ENCODE peak calls at places on chromosomes 3 and 15, in ten cellular contexts. Y, D, X, A, K, G, W, C, M and O are unnamed samples.

GRCh38 chr3:81909756-81910155 is 148.3 kb upstream of the GBE1 start:
- DNase-seq in Y (no peak), D (no peak), X (no peak), A (no peak), K (no peak), G (no peak), W (no peak), C (peak), M (no peak), O (no peak)

GRCh38 chr15:76184640-76185020 is 124.8 kb downstream of the TMEM266 start:
- DNase-seq in Y (no peak), D (no peak), X (no peak), A (no peak), K (no peak), G (no peak), W (no peak), C (no peak), M (no peak), O (no peak)

GRCh38 chr15:90266061-90266431 is 574 bp downstream of the NGRN start:
- DNase-seq in Y (peak), D (peak), X (no peak), A (peak), K (no peak), G (peak), W (no peak), C (peak), M (peak), O (no peak)

GRCh38 chr3:14370719-14371572 is 31.5 kb upstream of the SLC6A6 start:
- DNase-seq in Y (no peak), D (no peak), X (no peak), A (no peak), K (no peak), G (no peak), W (no peak), C (no peak), M (no peak), O (no peak)

GRCh38 chr3:177545964-177546363 is 348.7 kb upstream of the TBL1XR1 start:
- DNase-seq in Y (no peak), D (no peak), X (no peak), A (no peak), K (no peak), G (no peak), W (no peak), C (no peak), M (no peak), O (no peak)

GRCh38 chr3:17129550-17129949 is 244.8 kb downstream of the PLCL2 start:
- DNase-seq in Y (no peak), D (no peak), X (no peak), A (no peak), K (no peak), G (no peak), W (no peak), C (no peak), M (no peak), O (no peak)

GRCh38 chr3:58214484-58215316 is 3.9 kb upstream of the DNASE1L3 start:
- DNase-seq in Y (no peak), D (no peak), X (no peak), A (peak), K (peak), G (peak), W (no peak), C (no peak), M (no peak), O (no peak)

GRCh38 chr3:141174683-141175082 is 56.9 kb upstream of the PXYLP1 start:
- DNase-seq in Y (no peak), D (no peak), X (no peak), A (no peak), K (no peak), G (no peak), W (no peak), C (no peak), M (no peak), O (no peak)

GRCh38 chr3:30314757-30315156 is 291.6 kb upstream of the TGFBR2 start:
- DNase-seq in Y (no peak), D (no peak), X (no peak), A (no peak), K (no peak), G (no peak), W (no peak), C (peak), M (no peak), O (no peak)

GRCh38 chr15:29656636-29657475 is 165.4 kb downstream of the TJP1 start:
- DNase-seq in Y (no peak), D (peak), X (no peak), A (no peak), K (no peak), G (peak), W (no peak), C (peak), M (no peak), O (no peak)

GRCh38 chr3:122697952-122698625 is 17.4 kb downstream of the PARP14 start:
- DNase-seq in Y (no peak), D (no peak), X (no peak), A (no peak), K (peak), G (no peak), W (no peak), C (no peak), M (no peak), O (peak)

GRCh38 chr15:62483817-62484216 is 318.7 kb upstream of the C2CD4B start:
- DNase-seq in Y (no peak), D (no peak), X (no peak), A (peak), K (no peak), G (no peak), W (no peak), C (peak), M (no peak), O (no peak)

GRCh38 chr15:54127574-54127973 is 149.3 kb downstream of the UNC13C start:
- DNase-seq in Y (no peak), D (no peak), X (no peak), A (no peak), K (no peak), G (no peak), W (no peak), C (no peak), M (no peak), O (no peak)

GRCh38 chr15:76576526-76577279 is 240.1 kb downstream of the ISL2 start:
- DNase-seq in Y (peak), D (no peak), X (peak), A (peak), K (no peak), G (no peak), W (no peak), C (peak), M (peak), O (no peak)

GRCh38 chr15:55267401-55268053 is 22.1 kb downstream of the RAB27A start:
- DNase-seq in Y (no peak), D (no peak), X (no peak), A (peak), K (no peak), G (no peak), W (no peak), C (peak), M (peak), O (no peak)

GRCh38 chr3:129439817-129440647 is at the start of the genes IFT122 and MBD4:
- DNase-seq in Y (peak), D (peak), X (peak), A (peak), K (peak), G (peak), W (peak), C (peak), M (peak), O (peak)

GRCh38 chr15:101188517-101189340 is 63.1 kb downstream of the CHSY1 start:
- DNase-seq in Y (no peak), D (no peak), X (no peak), A (peak), K (no peak), G (no peak), W (peak), C (peak), M (no peak), O (no peak)

GRCh38 chr3:20683912-20684311 is 497.9 kb upstream of the SGO1 start:
- DNase-seq in Y (peak), D (no peak), X (no peak), A (peak), K (no peak), G (no peak), W (peak), C (peak), M (no peak), O (no peak)

GRCh38 chr3:41673643-41674042 is 288.3 kb downstream of the ULK4 start:
- DNase-seq in Y (no peak), D (no peak), X (no peak), A (peak), K (no peak), G (no peak), W (no peak), C (no peak), M (no peak), O (no peak)

GRCh38 chr3:151315136-151315535 is 1.5 kb downstream of the GPR87 start:
- DNase-seq in Y (peak), D (no peak), X (no peak), A (peak), K (no peak), G (no peak), W (no peak), C (peak), M (no peak), O (no peak)

GRCh38 chr3:151312972-151313371 is 3.6 kb downstream of the GPR87 start:
- DNase-seq in Y (no peak), D (no peak), X (no peak), A (no peak), K (no peak), G (no peak), W (no peak), C (no peak), M (no peak), O (no peak)

GRCh38 chr3:151314593-151314992 is 2.0 kb downstream of the GPR87 start:
- DNase-seq in Y (no peak), D (no peak), X (no peak), A (no peak), K (no peak), G (no peak), W (no peak), C (no peak), M (no peak), O (no peak)

GRCh38 chr3:151315846-151316245 is 774 bp downstream of the GPR87 start:
- DNase-seq in Y (no peak), D (no peak), X (no peak), A (no peak), K (no peak), G (no peak), W (no peak), C (no peak), M (no peak), O (no peak)

GRCh38 chr3:151314132-151314531 is 2.5 kb downstream of the GPR87 start:
- DNase-seq in Y (no peak), D (no peak), X (no peak), A (no peak), K (no peak), G (no peak), W (no peak), C (no peak), M (no peak), O (no peak)
- TF ChIP-seq CTCF in Y (no peak), D (no peak), X (no peak), A (no peak), K (no peak), G (no peak), W (no peak), C (no peak), M (no peak), O (no peak)

GRCh38 chr15:82808634-82809041 is 790 bp upstream of the WHAMM start:
- DNase-seq in Y (no peak), D (no peak), X (no peak), A (no peak), K (peak), G (peak), W (no peak), C (no peak), M (no peak), O (no peak)
- H3K4me3 ChIP-seq in Y (no peak), D (peak), X (peak), A (no peak), K (peak), G (peak), W (no peak), C (no peak), M (no peak), O (no peak)

DNA sequence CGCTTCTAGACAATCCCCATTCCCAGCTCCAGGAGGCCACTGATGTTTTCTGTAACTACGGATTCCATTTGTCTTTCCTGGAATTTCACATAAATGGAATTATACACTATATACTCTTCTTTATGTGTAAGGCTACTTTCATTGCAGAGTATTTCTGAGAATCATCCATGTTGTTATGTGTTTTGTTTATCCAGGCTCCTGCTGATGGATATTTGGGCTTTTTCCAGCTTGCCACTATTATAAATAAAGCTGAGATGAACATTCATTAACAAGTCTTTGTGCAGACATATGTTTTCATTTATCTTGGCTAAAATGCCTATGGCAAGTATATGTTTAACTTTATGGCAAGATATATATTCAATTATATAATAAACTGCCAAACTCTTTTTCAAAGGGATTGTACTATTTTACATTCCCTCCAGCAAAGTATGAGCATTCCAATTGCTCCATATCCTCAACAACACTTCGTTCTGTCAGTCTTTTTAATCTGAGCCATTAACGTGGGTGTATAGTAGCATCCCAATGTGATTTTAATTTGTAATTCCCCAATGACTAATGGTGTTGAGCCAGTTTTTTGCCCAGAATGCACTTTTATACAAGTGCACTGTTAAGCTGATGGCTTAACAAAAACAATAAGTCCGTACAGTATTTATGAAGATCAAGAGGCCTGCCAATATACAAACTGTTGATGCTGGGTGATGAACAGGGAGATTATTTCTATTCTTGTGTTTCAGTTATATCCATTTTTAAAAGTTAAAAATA is 452.4 kb downstream of the SHQ1 start:
- DNase-seq in Y (no peak), D (no peak), X (no peak), A (peak), K (no peak), G (no peak), W (no peak), C (no peak), M (no peak), O (no peak)
- TF ChIP-seq CTCF in Y (no peak), D (no peak), X (no peak), A (no peak), K (no peak), G (no peak), W (no peak), C (no peak), M (no peak), O (no peak)

GRCh38 chr3:50269977-50270413 is 1.0 kb downstream of the SEMA3B start:
- DNase-seq in Y (no peak), D (no peak), X (no peak), A (peak), K (no peak), G (no peak), W (no peak), C (no peak), M (peak), O (no peak)
- H3K4me3 ChIP-seq in Y (no peak), D (peak), X (no peak), A (peak), K (no peak), G (peak), W (no peak), C (no peak), M (peak), O (no peak)

DNA sequence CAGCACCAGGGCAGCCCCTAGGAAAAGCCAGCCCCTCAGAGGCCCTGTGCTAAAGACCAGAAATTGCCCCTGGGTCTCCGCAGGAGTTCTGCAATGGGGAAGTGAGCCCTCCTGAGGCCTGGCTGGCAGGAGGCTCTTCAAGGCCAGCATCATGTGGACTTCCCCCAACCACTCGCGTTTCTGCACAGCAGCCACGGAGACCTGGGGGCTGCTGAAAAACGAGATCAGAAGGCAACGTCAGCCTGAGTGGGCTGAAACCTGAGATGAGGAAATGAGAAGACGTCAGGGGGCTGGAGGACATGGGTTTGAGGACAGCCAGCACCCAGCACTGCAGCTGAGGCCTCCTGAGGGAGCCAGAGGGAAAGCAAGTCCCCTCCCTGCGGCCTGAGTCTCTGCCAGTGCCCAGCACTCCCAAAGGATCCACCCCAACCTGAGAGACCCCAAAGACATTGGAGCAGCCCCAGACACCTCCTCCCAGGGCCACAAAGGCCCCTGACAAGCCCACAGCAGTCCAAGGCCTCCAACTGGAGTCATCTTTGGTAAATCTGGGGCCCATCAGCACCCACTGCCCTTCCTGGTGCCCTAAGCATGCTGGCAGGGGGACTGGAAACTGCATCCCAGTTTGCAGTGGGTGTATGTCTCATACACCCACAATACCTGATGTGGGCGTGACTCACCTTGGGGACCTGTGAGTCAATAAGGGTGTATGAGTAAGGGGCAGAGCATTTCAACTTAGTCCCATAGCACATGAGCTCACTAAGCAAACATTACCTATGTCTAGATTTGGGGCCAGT is 29.2 kb upstream of the CYP11A1 start:
- DNase-seq in Y (no peak), D (peak), X (no peak), A (peak), K (no peak), G (peak), W (no peak), C (no peak), M (no peak), O (peak)
- TF ChIP-seq CTCF in Y (no peak), D (no peak), X (no peak), A (peak), K (peak), G (no peak), W (no peak), C (no peak), M (no peak), O (no peak)

GRCh38 chr3:48661501-48662139 is 1.1 kb downstream of the CELSR3 start:
- DNase-seq in Y (no peak), D (no peak), X (no peak), A (peak), K (peak), G (peak), W (no peak), C (peak), M (peak), O (peak)
- H3K4me3 ChIP-seq in Y (peak), D (no peak), X (peak), A (peak), K (peak), G (peak), W (peak), C (peak), M (peak), O (peak)

GRCh38 chr15:91793771-91794170 is 59.7 kb upstream of the SLCO3A1 start:
- DNase-seq in Y (no peak), D (no peak), X (no peak), A (no peak), K (no peak), G (no peak), W (no peak), C (no peak), M (no peak), O (no peak)

GRCh38 chr15:91790826-91791225 is 62.7 kb upstream of the SLCO3A1 start:
- DNase-seq in Y (peak), D (no peak), X (no peak), A (no peak), K (no peak), G (no peak), W (no peak), C (no peak), M (no peak), O (peak)

GRCh38 chr15:91795281-91795680 is 58.2 kb upstream of the SLCO3A1 start:
- DNase-seq in Y (no peak), D (no peak), X (no peak), A (no peak), K (no peak), G (no peak), W (no peak), C (no peak), M (no peak), O (no peak)
- TF ChIP-seq CTCF in Y (no peak), D (no peak), X (no peak), A (no peak), K (no peak), G (no peak), W (no peak), C (no peak), M (no peak), O (no peak)

GRCh38 chr3:171135536-171135935 is 109.0 kb upstream of the SLC2A2 start:
- DNase-seq in Y (no peak), D (no peak), X (no peak), A (peak), K (no peak), G (no peak), W (no peak), C (no peak), M (no peak), O (no peak)

GRCh38 chr3:171138027-171138426 is 111.5 kb upstream of the SLC2A2 start:
- DNase-seq in Y (no peak), D (no peak), X (no peak), A (no peak), K (no peak), G (no peak), W (no peak), C (no peak), M (no peak), O (no peak)

GRCh38 chr3:171134170-171134569 is 107.7 kb upstream of the SLC2A2 start:
- DNase-seq in Y (no peak), D (no peak), X (no peak), A (no peak), K (no peak), G (no peak), W (no peak), C (no peak), M (no peak), O (no peak)

GRCh38 chr3:171129827-171130226 is 103.3 kb upstream of the SLC2A2 start:
- DNase-seq in Y (no peak), D (no peak), X (no peak), A (peak), K (no peak), G (no peak), W (no peak), C (peak), M (no peak), O (no peak)

DNA sequence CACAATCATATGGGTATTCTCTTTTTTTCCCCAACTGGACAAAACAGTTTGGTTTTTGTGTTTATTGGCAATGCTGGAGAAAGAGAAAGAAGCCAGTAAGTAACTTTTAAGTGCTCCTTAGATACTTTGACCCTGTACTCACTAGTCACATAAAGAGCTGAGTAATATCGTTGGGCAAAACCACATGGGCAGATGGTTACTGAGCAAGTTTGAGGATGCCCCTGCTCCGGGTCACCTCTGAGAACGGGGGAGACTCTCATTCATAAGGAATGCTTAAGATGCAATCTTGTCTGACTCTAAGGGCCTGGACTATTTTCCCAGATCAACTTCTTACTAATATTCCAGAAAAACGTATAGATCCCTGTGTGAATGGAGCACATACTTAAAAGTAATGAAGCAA is 106.4 kb upstream of the SLC2A2 start:
- DNase-seq in Y (no peak), D (no peak), X (no peak), A (peak), K (no peak), G (no peak), W (peak), C (peak), M (no peak), O (peak)
- H3K4me3 ChIP-seq in Y (no peak), D (no peak), X (no peak), A (no peak), K (no peak), G (no peak), W (no peak), C (no peak), M (no peak), O (no peak)

DNA sequence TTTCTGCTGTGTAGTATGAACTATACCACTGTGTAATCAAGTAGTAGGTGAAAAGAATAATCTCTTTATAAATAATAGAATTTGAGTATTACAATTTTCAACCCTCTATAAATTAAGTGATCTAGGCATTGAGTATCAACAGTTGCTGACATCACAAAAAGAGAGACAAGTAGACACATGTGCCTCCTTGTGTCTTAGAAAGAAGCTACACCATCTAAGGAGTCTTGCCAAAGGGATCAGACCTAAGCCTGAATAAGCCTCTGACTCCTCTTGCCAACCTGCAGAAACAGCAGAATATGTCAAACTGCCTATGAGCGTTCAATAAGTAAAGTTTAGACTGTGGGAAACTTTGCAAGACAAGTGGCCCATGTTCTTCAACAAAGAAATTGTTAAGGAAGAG is 5.8 kb upstream of the MTMR10 start:
- DNase-seq in Y (no peak), D (no peak), X (no peak), A (no peak), K (no peak), G (no peak), W (no peak), C (no peak), M (no peak), O (no peak)
- TF ChIP-seq CTCF in Y (no peak), D (no peak), X (no peak), A (no peak), K (no peak), G (no peak), W (no peak), C (no peak), M (no peak), O (no peak)